ENCODE peak calls at places on chromosomes 16 and 17, in ten cellular contexts. T is GM23248, O is DND-41, M is keratinocyte, Y is PC-3, F is endothelial cell of umbilical vein, C is GM23338, R is neural progenitor cell, N is K562, H is hepatocyte. L is an unnamed sample.

GRCh38 chr17:30958187-30958586 is 12.7 kb upstream of the RNF135 start:
- DNase-seq in T (peak), O (no peak), M (no peak), Y (no peak), F (no peak), C (no peak), R (no peak), N (no peak), H (no peak), L (no peak)

GRCh38 chr17:77318021-77318420 is 177.3 kb downstream of the SEC14L1 start:
- DNase-seq in T (no peak), O (no peak), M (no peak), Y (no peak), F (no peak), C (no peak), R (no peak), N (no peak), H (no peak), L (no peak)

GRCh38 chr16:30379165-30379783 is 3.1 kb downstream of the SEPTIN1 start:
- DNase-seq in T (no peak), O (no peak), M (no peak), Y (no peak), F (no peak), C (no peak), R (no peak), N (no peak), H (peak), L (no peak)

GRCh38 chr17:3965123-3965800 is 1.0 kb upstream of the ATP2A3 start:
- DNase-seq in T (peak), O (peak), M (no peak), Y (peak), F (no peak), C (peak), R (peak), N (peak), H (peak), L (peak)

GRCh38 chr16:12339686-12340085 is 363.2 kb downstream of the SNX29 start:
- DNase-seq in T (peak), O (no peak), M (no peak), Y (no peak), F (no peak), C (no peak), R (no peak), N (no peak), H (no peak), L (no peak)

GRCh38 chr16:87636050-87636684 is 33.9 kb downstream of the JPH3 start:
- DNase-seq in T (peak), O (peak), M (peak), Y (peak), F (peak), C (peak), R (peak), N (peak), H (peak), L (peak)

GRCh38 chr17:77376795-77377751 is 236.3 kb downstream of the SEC14L1 start:
- DNase-seq in T (no peak), O (no peak), M (no peak), Y (no peak), F (no peak), C (no peak), R (no peak), N (no peak), H (peak), L (no peak)

GRCh38 chr17:28045304-28045703 is 2.8 kb downstream of the NLK start:
- DNase-seq in T (no peak), O (no peak), M (no peak), Y (no peak), F (no peak), C (peak), R (no peak), N (no peak), H (no peak), L (no peak)

GRCh38 chr16:70676571-70677498 is 9.0 kb downstream of the MTSS2 start:
- DNase-seq in T (peak), O (no peak), M (no peak), Y (no peak), F (no peak), C (no peak), R (no peak), N (no peak), H (no peak), L (no peak)

GRCh38 chr17:61783556-61784304 is 79.6 kb downstream of the BRIP1 start:
- DNase-seq in T (no peak), O (no peak), M (no peak), Y (no peak), F (no peak), C (no peak), R (no peak), N (no peak), H (no peak), L (no peak)

GRCh38 chr16:9007177-9007794 is 43.6 kb upstream of the USP7 start:
- DNase-seq in T (peak), O (no peak), M (no peak), Y (no peak), F (no peak), C (no peak), R (no peak), N (peak), H (no peak), L (no peak)

GRCh38 chr16:83530293-83530692 is 277.5 kb upstream of the HSBP1 start:
- DNase-seq in T (peak), O (no peak), M (no peak), Y (no peak), F (no peak), C (no peak), R (no peak), N (no peak), H (no peak), L (no peak)

GRCh38 chr16:27096375-27096774 is 29.6 kb downstream of the C16orf82 start:
- DNase-seq in T (no peak), O (no peak), M (no peak), Y (no peak), F (no peak), C (no peak), R (no peak), N (no peak), H (no peak), L (no peak)

GRCh38 chr16:3854740-3855139 is 25.8 kb downstream of the CREBBP start:
- DNase-seq in T (no peak), O (no peak), M (no peak), Y (no peak), F (no peak), C (no peak), R (no peak), N (no peak), H (no peak), L (no peak)

GRCh38 chr16:81464279-81464678 is 19.7 kb downstream of the CMIP start:
- DNase-seq in T (no peak), O (no peak), M (no peak), Y (no peak), F (no peak), C (no peak), R (no peak), N (no peak), H (no peak), L (no peak)

GRCh38 chr16:51576498-51576897 is 425.4 kb upstream of the SALL1 start:
- DNase-seq in T (no peak), O (no peak), M (no peak), Y (no peak), F (no peak), C (no peak), R (no peak), N (no peak), H (no peak), L (no peak)

GRCh38 chr17:80559688-80560290 is 15.2 kb downstream of the RPTOR start:
- DNase-seq in T (no peak), O (no peak), M (no peak), Y (no peak), F (no peak), C (no peak), R (no peak), N (no peak), H (no peak), L (no peak)

GRCh38 chr16:28289939-28290862 is 2.1 kb upstream of the SBK1 start:
- DNase-seq in T (no peak), O (no peak), M (no peak), Y (no peak), F (no peak), C (no peak), R (no peak), N (no peak), H (no peak), L (no peak)

GRCh38 chr17:59094921-59095530 is 11.7 kb downstream of the TRIM37 start:
- DNase-seq in T (no peak), O (no peak), M (no peak), Y (no peak), F (no peak), C (no peak), R (no peak), N (no peak), H (no peak), L (no peak)

GRCh38 chr17:80445152-80446110 is 30.5 kb downstream of the ENDOV start:
- DNase-seq in T (no peak), O (no peak), M (no peak), Y (no peak), F (no peak), C (no peak), R (no peak), N (no peak), H (no peak), L (no peak)

GRCh38 chr16:13982446-13982845 is 62.5 kb downstream of the ERCC4 start:
- DNase-seq in T (no peak), O (no peak), M (no peak), Y (no peak), F (no peak), C (no peak), R (no peak), N (no peak), H (no peak), L (no peak)

GRCh38 chr17:81635973-81636504 is 873 bp downstream of the NPLOC4 start:
- DNase-seq in T (peak), O (peak), M (no peak), Y (peak), F (no peak), C (no peak), R (no peak), N (no peak), H (no peak), L (peak)

GRCh38 chr17:64938925-64939474 is 19.7 kb upstream of the LRRC37A3 start:
- DNase-seq in T (peak), O (no peak), M (no peak), Y (peak), F (peak), C (peak), R (peak), N (peak), H (peak), L (peak)

GRCh38 chr17:30964878-30965277 is 6.0 kb upstream of the RNF135 start:
- DNase-seq in T (peak), O (no peak), M (no peak), Y (peak), F (no peak), C (no peak), R (no peak), N (no peak), H (no peak), L (no peak)

GRCh38 chr17:47877368-47878034 is 18.5 kb upstream of the SP2 start:
- DNase-seq in T (no peak), O (no peak), M (no peak), Y (no peak), F (no peak), C (no peak), R (no peak), N (peak), H (no peak), L (no peak)

GRCh38 chr16:58124601-58124915 is 4.6 kb downstream of the CFAP20 start:
- DNase-seq in T (peak), O (no peak), M (no peak), Y (peak), F (peak), C (no peak), R (no peak), N (no peak), H (no peak), L (peak)

GRCh38 chr17:59451706-59452105 is 113.7 kb upstream of the DHX40 start:
- DNase-seq in T (peak), O (no peak), M (peak), Y (peak), F (no peak), C (peak), R (no peak), N (no peak), H (peak), L (no peak)

GRCh38 chr16:89629827-89630610 is 16.6 kb downstream of the DPEP1 start:
- DNase-seq in T (no peak), O (no peak), M (no peak), Y (no peak), F (no peak), C (no peak), R (no peak), N (no peak), H (no peak), L (no peak)
- TF ChIP-seq EZH2 in T (no peak), O (no peak), M (no peak), Y (no peak), F (no peak), C (no peak), R (no peak), N (no peak), H (no peak), L (no peak)

DNA sequence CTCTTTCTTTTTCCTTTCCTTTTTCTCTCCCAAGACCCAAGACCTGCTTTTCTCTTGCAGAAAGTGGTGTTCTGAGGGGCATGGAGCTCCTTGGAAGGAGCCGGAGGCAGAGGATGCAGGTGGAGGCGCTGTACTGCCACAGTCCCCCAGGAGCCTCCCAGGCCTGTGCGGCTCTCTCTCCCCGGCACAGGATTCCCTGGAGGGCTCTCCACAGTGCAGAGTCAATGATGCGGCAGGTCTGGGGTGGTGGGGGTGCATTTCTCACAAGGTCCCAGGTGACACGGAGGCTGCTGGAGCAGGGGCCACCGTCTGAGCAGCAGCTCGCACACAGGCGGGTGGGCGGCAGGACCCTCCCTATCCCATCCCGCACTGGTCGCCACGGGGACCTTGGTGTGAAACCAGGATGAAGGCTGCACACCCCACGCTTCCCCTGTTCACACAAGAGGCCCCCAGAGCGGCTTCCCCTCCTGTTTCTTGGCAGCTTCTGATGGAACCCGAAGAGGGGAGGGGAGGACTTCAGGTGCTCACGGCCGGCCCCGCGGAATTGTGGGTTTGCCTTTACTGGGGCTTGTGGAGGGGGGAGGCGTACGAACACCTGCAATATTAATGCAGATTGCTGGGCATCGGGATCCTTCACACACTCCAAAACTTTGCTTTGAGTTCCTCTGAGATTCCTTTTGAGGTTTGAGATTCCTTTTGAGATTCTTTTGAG is 186.9 kb downstream of the ENGASE start:
- DNase-seq in T (no peak), O (no peak), M (no peak), Y (no peak), F (no peak), C (no peak), R (no peak), N (no peak), H (no peak), L (no peak)
- TF ChIP-seq EZH2 in T (no peak), O (no peak), M (no peak), Y (no peak), F (no peak), C (no peak), R (no peak), N (no peak), H (no peak), L (no peak)

GRCh38 chr16:2328428-2328827 is 12.1 kb downstream of the ABCA3 start:
- DNase-seq in T (no peak), O (no peak), M (no peak), Y (peak), F (no peak), C (no peak), R (no peak), N (no peak), H (no peak), L (no peak)
- TF ChIP-seq EZH2 in T (no peak), O (no peak), M (no peak), Y (no peak), F (no peak), C (no peak), R (no peak), N (no peak), H (no peak), L (no peak)

DNA sequence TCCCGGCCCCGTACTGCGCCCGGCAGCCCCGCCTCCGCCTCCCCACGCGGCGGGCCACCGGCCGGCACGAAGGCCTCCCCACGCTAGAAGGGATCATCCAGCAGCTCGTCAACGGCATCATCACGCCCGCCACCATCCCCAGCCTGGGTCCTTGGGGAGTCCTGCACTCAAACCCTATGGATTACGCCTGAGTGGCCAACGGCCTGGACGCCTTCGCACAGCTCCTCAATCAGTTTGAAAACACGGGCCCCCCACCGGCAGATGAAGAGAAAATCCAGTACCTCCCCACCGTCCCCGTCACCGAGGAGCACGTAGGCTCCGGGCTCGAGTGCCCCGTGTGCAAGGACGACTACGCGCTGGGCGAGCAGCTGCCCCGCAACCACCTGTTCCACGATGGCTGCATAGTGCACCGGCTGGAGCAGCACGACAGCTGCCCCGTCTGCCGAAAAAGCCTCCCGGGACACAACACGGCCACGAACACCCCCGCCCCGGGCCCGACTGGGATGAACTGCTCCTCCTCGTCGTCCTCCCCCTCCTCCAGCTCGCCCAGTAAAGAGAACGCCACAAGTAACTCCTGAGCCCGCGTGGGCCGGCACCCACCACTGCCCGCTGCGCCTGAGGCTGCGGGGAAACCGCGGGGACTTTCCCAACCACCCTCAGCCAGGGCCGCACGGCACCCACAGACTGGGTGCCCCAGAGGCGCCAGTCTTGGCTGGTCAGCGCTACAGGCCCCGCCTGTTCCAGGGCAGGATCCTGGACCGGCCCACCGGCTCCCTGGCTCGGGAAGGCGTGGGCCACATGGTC is 39.0 kb upstream of the AKAP1 start:
- DNase-seq in T (peak), O (no peak), M (no peak), Y (no peak), F (no peak), C (peak), R (no peak), N (no peak), H (no peak), L (no peak)
- TF ChIP-seq EZH2 in T (peak), O (no peak), M (no peak), Y (no peak), F (peak), C (no peak), R (no peak), N (no peak), H (no peak), L (no peak)

DNA sequence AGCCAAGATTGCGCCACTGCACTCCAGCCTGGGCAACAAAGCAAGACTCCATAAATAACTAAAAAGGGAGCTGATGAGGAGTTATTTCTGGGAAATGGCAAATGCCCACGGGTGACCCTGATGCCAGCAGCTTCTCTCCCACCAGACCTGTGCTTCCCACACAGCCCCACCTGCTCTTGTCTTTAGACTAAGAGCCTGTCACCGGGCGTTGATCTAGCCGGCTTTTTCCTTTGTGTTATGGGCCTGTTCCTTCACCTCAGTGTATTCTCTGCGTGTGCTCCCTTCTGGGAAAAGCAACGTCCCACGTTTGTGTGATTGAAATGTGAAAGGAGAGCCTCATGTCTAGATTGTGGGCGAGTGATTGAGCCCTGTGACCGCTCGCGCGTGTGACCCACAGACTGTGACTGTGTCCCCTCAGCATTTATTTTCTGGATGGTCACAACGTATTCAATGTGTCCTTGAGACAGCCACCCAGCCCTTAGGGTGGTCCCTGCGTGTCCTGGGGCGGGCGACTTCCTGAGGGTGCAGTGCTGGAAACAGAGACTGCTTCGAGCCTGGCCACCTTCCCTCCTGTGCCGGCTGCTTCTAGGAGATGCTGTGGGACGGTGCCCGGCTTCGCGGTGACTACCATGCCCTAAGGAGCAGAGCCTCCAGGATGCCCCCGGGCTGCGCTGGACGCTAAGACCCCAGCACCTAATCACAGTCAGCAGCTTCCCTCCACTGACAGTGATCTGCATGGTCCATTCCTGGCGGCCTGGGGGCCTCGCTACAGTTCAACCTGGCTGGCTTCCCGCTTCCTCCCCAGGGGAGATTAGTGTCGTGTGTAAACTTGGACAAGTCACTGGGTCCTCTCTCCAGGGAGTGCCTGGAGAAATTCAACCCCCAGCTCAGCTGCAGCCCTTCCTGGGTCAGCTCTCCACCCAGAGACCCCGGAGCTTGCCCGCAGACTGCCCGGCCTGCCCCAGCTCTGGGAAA is 7.8 kb upstream of the RNPS1 start:
- DNase-seq in T (no peak), O (no peak), M (no peak), Y (no peak), F (no peak), C (no peak), R (no peak), N (no peak), H (no peak), L (no peak)
- TF ChIP-seq EZH2 in T (no peak), O (no peak), M (no peak), Y (no peak), F (no peak), C (no peak), R (no peak), N (no peak), H (no peak), L (no peak)

L was measured in PC-9.